ENCODE peak calls at places on chromosome 9, in seven cellular contexts. J, K, L, N, I, O and W are unnamed samples.

GRCh38 chr9:27818348-27818747 is 245.1 kb upstream of the C9orf72 start:
- DNase-seq in J (no peak), K (no peak), L (no peak), N (no peak), I (no peak), O (no peak), W (no peak)

GRCh38 chr9:94798668-94799067 is 72.2 kb downstream of the AOPEP start:
- DNase-seq in J (no peak), K (no peak), L (no peak), N (no peak), I (no peak), O (no peak), W (no peak)

GRCh38 chr9:136603216-136603615 is 57.4 kb upstream of the NOTCH1 start:
- DNase-seq in J (no peak), K (no peak), L (no peak), N (no peak), I (no peak), O (no peak), W (no peak)

GRCh38 chr9:108687360-108687981 is 168.3 kb downstream of the ACTL7B start:
- DNase-seq in J (peak; percentile 45), K (no peak), L (no peak), N (no peak), I (no peak), O (no peak), W (peak; percentile 56)

GRCh38 chr9:71036501-71036900 is 84.9 kb downstream of the TRPM3 start:
- DNase-seq in J (peak; percentile 5), K (no peak), L (no peak), N (no peak), I (no peak), O (peak; percentile 3), W (peak; percentile 15)

GRCh38 chr9:17135578-17135904 is 701 bp downstream of the CNTLN start:
- DNase-seq in J (no peak), K (no peak), L (no peak), N (no peak), I (no peak), O (no peak), W (no peak)

GRCh38 chr9:33249983-33250382 is 10.0 kb downstream of the SPINK4 start:
- DNase-seq in J (no peak), K (no peak), L (no peak), N (no peak), I (no peak), O (no peak), W (no peak)

GRCh38 chr9:93154293-93154903 is 20.3 kb upstream of the NINJ1 start:
- DNase-seq in J (peak; percentile 39), K (peak; percentile 40), L (peak; percentile 79), N (peak; percentile 76), I (peak; percentile 37), O (peak; percentile 16), W (no peak)

GRCh38 chr9:110954822-110955291 is 83.4 kb downstream of the LPAR1 start:
- DNase-seq in J (no peak), K (no peak), L (no peak), N (no peak), I (no peak), O (no peak), W (no peak)

GRCh38 chr9:131667576-131667975 is 72.3 kb downstream of the RAPGEF1 start:
- DNase-seq in J (no peak), K (peak; percentile 45), L (no peak), N (no peak), I (peak; percentile 28), O (no peak), W (no peak)

GRCh38 chr9:72149231-72149975 is at the start of gene GDA:
- DNase-seq in J (no peak), K (peak; percentile 9), L (peak; percentile 12), N (peak; percentile 40), I (no peak), O (no peak), W (no peak)

GRCh38 chr9:126151671-126152050 is 175.0 kb upstream of the MVB12B start:
- DNase-seq in J (peak; percentile 34), K (no peak), L (peak; percentile 35), N (no peak), I (no peak), O (no peak), W (no peak)